ENCODE peak calls at places on chromosomes 12 and 14, in four cellular contexts. One of them, this sample, is unnamed.

GRCh38 chr14:101470266-101470665 is 91.0 kb upstream of the DIO3 start:
- DNase-seq in choroid plexus epithelial cell: no peak
- DNase-seq in GM13976: no peak
- DNase-seq in activated CD4-positive, alpha-beta T cell treated with anti-CD3 and anti-CD28 coated beads, Interleukin-2, amount 50 U/mL, for 1 hour: no peak
- DNase-seq in this sample: no peak

GRCh38 chr14:52558688-52559087 is 6.1 kb downstream of the GPR137C start:
- DNase-seq in GM13976: no peak
- DNase-seq in choroid plexus epithelial cell: no peak
- DNase-seq in activated CD4-positive, alpha-beta T cell treated with anti-CD3 and anti-CD28 coated beads, Interleukin-2, amount 50 U/mL, for 1 hour: no peak
- DNase-seq in this sample: no peak

GRCh38 chr14:54696998-54697397 is 130.1 kb downstream of the SAMD4A start:
- DNase-seq in activated CD4-positive, alpha-beta T cell treated with anti-CD3 and anti-CD28 coated beads, Interleukin-2, amount 50 U/mL, for 1 hour: no peak
- DNase-seq in choroid plexus epithelial cell: no peak
- DNase-seq in GM13976: no peak
- DNase-seq in this sample: no peak

GRCh38 chr12:88237954-88238353 is 95.8 kb downstream of the TMTC3 start:
- DNase-seq in GM13976: no peak
- DNase-seq in choroid plexus epithelial cell: peak; percentile 76
- DNase-seq in activated CD4-positive, alpha-beta T cell treated with anti-CD3 and anti-CD28 coated beads, Interleukin-2, amount 50 U/mL, for 1 hour: no peak
- DNase-seq in this sample: no peak

GRCh38 chr14:104341532-104342434 is 203.4 kb downstream of the KIF26A start:
- DNase-seq in choroid plexus epithelial cell: peak; percentile 46
- DNase-seq in GM13976: no peak
- DNase-seq in activated CD4-positive, alpha-beta T cell treated with anti-CD3 and anti-CD28 coated beads, Interleukin-2, amount 50 U/mL, for 1 hour: no peak
- DNase-seq in this sample: no peak

GRCh38 chr12:67927231-67927630 is 62.0 kb upstream of the IFNG-AS1 start:
- DNase-seq in choroid plexus epithelial cell: no peak
- DNase-seq in GM13976: no peak
- DNase-seq in activated CD4-positive, alpha-beta T cell treated with anti-CD3 and anti-CD28 coated beads, Interleukin-2, amount 50 U/mL, for 1 hour: no peak
- DNase-seq in this sample: no peak

GRCh38 chr12:8917751-8918150 is 3.4 kb downstream of the PHC1 start:
- DNase-seq in GM13976: no peak
- DNase-seq in choroid plexus epithelial cell: peak; percentile 14
- DNase-seq in activated CD4-positive, alpha-beta T cell treated with anti-CD3 and anti-CD28 coated beads, Interleukin-2, amount 50 U/mL, for 1 hour: no peak
- DNase-seq in this sample: no peak

GRCh38 chr12:1566449-1567135 is 27.8 kb downstream of the FBXL14 start:
- DNase-seq in GM13976: no peak
- DNase-seq in choroid plexus epithelial cell: no peak
- DNase-seq in activated CD4-positive, alpha-beta T cell treated with anti-CD3 and anti-CD28 coated beads, Interleukin-2, amount 50 U/mL, for 1 hour: no peak
- DNase-seq in this sample: no peak

GRCh38 chr12:47160296-47161244 is 80.8 kb upstream of the AMIGO2 start:
- DNase-seq in GM13976: no peak
- DNase-seq in choroid plexus epithelial cell: no peak
- DNase-seq in activated CD4-positive, alpha-beta T cell treated with anti-CD3 and anti-CD28 coated beads, Interleukin-2, amount 50 U/mL, for 1 hour: no peak
- DNase-seq in this sample: no peak

GRCh38 chr12:6201199-6201608 is 1.0 kb downstream of the CD9 start:
- DNase-seq in GM13976: no peak
- DNase-seq in activated CD4-positive, alpha-beta T cell treated with anti-CD3 and anti-CD28 coated beads, Interleukin-2, amount 50 U/mL, for 1 hour: no peak
- DNase-seq in choroid plexus epithelial cell: no peak
- DNase-seq in this sample: no peak

GRCh38 chr12:102873077-102873476 is 44.0 kb downstream of the PAH start:
- DNase-seq in activated CD4-positive, alpha-beta T cell treated with anti-CD3 and anti-CD28 coated beads, Interleukin-2, amount 50 U/mL, for 1 hour: no peak
- DNase-seq in choroid plexus epithelial cell: no peak
- DNase-seq in GM13976: no peak
- DNase-seq in this sample: no peak

GRCh38 chr12:106586535-106586802 is 3.7 kb downstream of the RFX4 start:
- DNase-seq in choroid plexus epithelial cell: no peak
- DNase-seq in GM13976: no peak
- DNase-seq in activated CD4-positive, alpha-beta T cell treated with anti-CD3 and anti-CD28 coated beads, Interleukin-2, amount 50 U/mL, for 1 hour: no peak
- DNase-seq in this sample: no peak

GRCh38 chr14:69043007-69043444 is 63.9 kb upstream of the ACTN1 start:
- DNase-seq in activated CD4-positive, alpha-beta T cell treated with anti-CD3 and anti-CD28 coated beads, Interleukin-2, amount 50 U/mL, for 1 hour: no peak
- DNase-seq in GM13976: no peak
- DNase-seq in choroid plexus epithelial cell: no peak
- DNase-seq in this sample: no peak

GRCh38 chr12:126706300-126706699 is 1560.7 kb upstream of the TMEM132C start:
- DNase-seq in activated CD4-positive, alpha-beta T cell treated with anti-CD3 and anti-CD28 coated beads, Interleukin-2, amount 50 U/mL, for 1 hour: no peak
- DNase-seq in choroid plexus epithelial cell: no peak
- DNase-seq in GM13976: no peak
- DNase-seq in this sample: no peak

GRCh38 chr12:118183711-118184110 is 47.8 kb downstream of the PEBP1 start:
- DNase-seq in activated CD4-positive, alpha-beta T cell treated with anti-CD3 and anti-CD28 coated beads, Interleukin-2, amount 50 U/mL, for 1 hour: no peak
- DNase-seq in GM13976: no peak
- DNase-seq in choroid plexus epithelial cell: no peak
- DNase-seq in this sample: no peak

GRCh38 chr14:61337893-61338292 is 16.5 kb downstream of the PRKCH start:
- DNase-seq in choroid plexus epithelial cell: no peak
- DNase-seq in activated CD4-positive, alpha-beta T cell treated with anti-CD3 and anti-CD28 coated beads, Interleukin-2, amount 50 U/mL, for 1 hour: peak; percentile 75
- DNase-seq in GM13976: no peak
- DNase-seq in this sample: peak; percentile 76

GRCh38 chr12:52531563-52532300 is 11.5 kb upstream of the KRT5 start:
- DNase-seq in activated CD4-positive, alpha-beta T cell treated with anti-CD3 and anti-CD28 coated beads, Interleukin-2, amount 50 U/mL, for 1 hour: no peak
- DNase-seq in choroid plexus epithelial cell: no peak
- DNase-seq in GM13976: no peak
- DNase-seq in this sample: no peak

GRCh38 chr12:63822352-63822751 is 22.1 kb upstream of the SRGAP1 start:
- DNase-seq in GM13976: no peak
- DNase-seq in choroid plexus epithelial cell: peak; percentile 64
- DNase-seq in activated CD4-positive, alpha-beta T cell treated with anti-CD3 and anti-CD28 coated beads, Interleukin-2, amount 50 U/mL, for 1 hour: no peak
- DNase-seq in this sample: no peak

GRCh38 chr12:21989819-21990412 is 48.7 kb upstream of the ABCC9 start:
- DNase-seq in choroid plexus epithelial cell: peak; percentile 75
- DNase-seq in activated CD4-positive, alpha-beta T cell treated with anti-CD3 and anti-CD28 coated beads, Interleukin-2, amount 50 U/mL, for 1 hour: no peak
- DNase-seq in GM13976: no peak
- DNase-seq in this sample: no peak

GRCh38 chr12:50070314-50071060 is 13.1 kb downstream of the ASIC1 start:
- DNase-seq in choroid plexus epithelial cell: peak; percentile 91
- DNase-seq in activated CD4-positive, alpha-beta T cell treated with anti-CD3 and anti-CD28 coated beads, Interleukin-2, amount 50 U/mL, for 1 hour: peak; percentile 59
- DNase-seq in GM13976: peak; percentile 80
- DNase-seq in this sample: peak; percentile 36

GRCh38 chr12:99721715-99722275 is 74.2 kb downstream of the GARIN6 start:
- DNase-seq in activated CD4-positive, alpha-beta T cell treated with anti-CD3 and anti-CD28 coated beads, Interleukin-2, amount 50 U/mL, for 1 hour: no peak
- DNase-seq in GM13976: no peak
- DNase-seq in choroid plexus epithelial cell: no peak
- DNase-seq in this sample: no peak

GRCh38 chr12:56206373-56207166 is 15.2 kb downstream of the RNF41 start:
- DNase-seq in activated CD4-positive, alpha-beta T cell treated with anti-CD3 and anti-CD28 coated beads, Interleukin-2, amount 50 U/mL, for 1 hour: peak; percentile 38
- DNase-seq in GM13976: peak; percentile 58
- DNase-seq in choroid plexus epithelial cell: peak; percentile 73
- DNase-seq in this sample: peak; percentile 29

GRCh38 chr12:23084236-23084995 is 459.4 kb downstream of the ETNK1 start:
- DNase-seq in GM13976: no peak
- DNase-seq in choroid plexus epithelial cell: peak; percentile 76
- DNase-seq in activated CD4-positive, alpha-beta T cell treated with anti-CD3 and anti-CD28 coated beads, Interleukin-2, amount 50 U/mL, for 1 hour: no peak
- DNase-seq in this sample: no peak

GRCh38 chr12:459430-460258 is at the start of gene B4GALNT3:
- DNase-seq in activated CD4-positive, alpha-beta T cell treated with anti-CD3 and anti-CD28 coated beads, Interleukin-2, amount 50 U/mL, for 1 hour: peak; percentile 35
- DNase-seq in choroid plexus epithelial cell: no peak
- DNase-seq in GM13976: peak; percentile 67
- DNase-seq in this sample: no peak

GRCh38 chr12:104909761-104910160 is 48.3 kb downstream of the SLC41A2 start:
- DNase-seq in choroid plexus epithelial cell: peak; percentile 74
- DNase-seq in activated CD4-positive, alpha-beta T cell treated with anti-CD3 and anti-CD28 coated beads, Interleukin-2, amount 50 U/mL, for 1 hour: no peak
- DNase-seq in GM13976: no peak
- DNase-seq in this sample: no peak

GRCh38 chr12:2643736-2644135 is 151.0 kb upstream of the FKBP4 start:
- DNase-seq in activated CD4-positive, alpha-beta T cell treated with anti-CD3 and anti-CD28 coated beads, Interleukin-2, amount 50 U/mL, for 1 hour: no peak
- DNase-seq in choroid plexus epithelial cell: no peak
- DNase-seq in GM13976: no peak
- DNase-seq in this sample: no peak

GRCh38 chr12:81758421-81759214 is 532 bp downstream of the PPFIA2 start:
- DNase-seq in choroid plexus epithelial cell: peak; percentile 41
- DNase-seq in GM13976: peak; percentile 21
- DNase-seq in activated CD4-positive, alpha-beta T cell treated with anti-CD3 and anti-CD28 coated beads, Interleukin-2, amount 50 U/mL, for 1 hour: no peak
- DNase-seq in this sample: no peak

GRCh38 chr12:28460420-28461130 is 270.3 kb downstream of the CCDC91 start:
- DNase-seq in choroid plexus epithelial cell: no peak
- DNase-seq in GM13976: no peak
- DNase-seq in activated CD4-positive, alpha-beta T cell treated with anti-CD3 and anti-CD28 coated beads, Interleukin-2, amount 50 U/mL, for 1 hour: no peak
- DNase-seq in this sample: no peak